ENCODE peak calls at places on chromosomes 11 and 22, in five cellular contexts. K, H, U, N and T are unnamed samples.

GRCh38 chr11:130561441-130561881 is 113.0 kb downstream of the ADAMTS15 start:
- DNase-seq in U (peak; percentile 59), K (no peak), N (peak; percentile 56), H (no peak), T (no peak)

GRCh38 chr11:78898376-78898775 is 323.7 kb upstream of the NARS2 start:
- DNase-seq in U (no peak), K (no peak), N (no peak), H (no peak), T (no peak)

GRCh38 chr11:72522186-72522585 is 87.9 kb upstream of the CLPB start:
- DNase-seq in U (no peak), K (peak; percentile 33), N (no peak), H (no peak), T (no peak)

GRCh38 chr11:23509023-23509422 is 648.7 kb upstream of the CCDC179 start:
- DNase-seq in K (no peak), H (no peak), N (peak; percentile 60), U (peak; percentile 93), T (peak; percentile 86)

GRCh38 chr11:92826136-92826535 is 143.3 kb upstream of the MTNR1B start:
- DNase-seq in N (peak; percentile 1), U (peak; percentile 82), H (no peak), K (no peak), T (peak; percentile 9)

GRCh38 chr11:132427611-132428010 is 1057.2 kb downstream of the NTM start:
- DNase-seq in H (no peak), N (no peak), U (peak; percentile 87), K (no peak), T (no peak)

GRCh38 chr11:70210051-70210501 is 7.0 kb downstream of the FADD start:
- DNase-seq in N (peak; percentile 98), H (no peak), K (no peak), U (peak; percentile 83), T (no peak)

GRCh38 chr22:46107753-46108563 is 42.4 kb upstream of the PPARA start:
- DNase-seq in U (no peak), N (peak; percentile 62), H (no peak), K (no peak), T (no peak)

GRCh38 chr22:48493733-48494132 is 1333.9 kb downstream of the BRD1 start:
- DNase-seq in K (no peak), U (no peak), H (peak; percentile 6), N (no peak), T (no peak)

GRCh38 chr11:76579047-76579751 is 91.3 kb downstream of the LRRC32 start:
- DNase-seq in U (no peak), N (peak; percentile 65), H (peak; percentile 70), K (peak; percentile 63), T (no peak)

GRCh38 chr22:19641254-19641982 is 72.9 kb upstream of the SEPTIN5 start:
- DNase-seq in K (no peak), H (no peak), N (no peak), U (no peak), T (no peak)

GRCh38 chr11:70595016-70595415 is 196.7 kb downstream of the CTTN start:
- DNase-seq in N (no peak), H (peak; percentile 41), K (no peak), U (no peak), T (no peak)

GRCh38 chr22:49780281-49780991 is 47.2 kb downstream of the BRD1 start:
- DNase-seq in H (peak; percentile 49), N (peak; percentile 40), U (no peak), K (peak; percentile 14), T (no peak)

GRCh38 chr11:62678433-62678769 is 472 bp downstream of the UBXN1 start:
- DNase-seq in N (no peak), H (no peak), U (no peak), K (no peak), T (no peak)

GRCh38 chr11:69530278-69531070 is 49.0 kb downstream of the LINC01488 start:
- DNase-seq in H (no peak), N (no peak), K (no peak), U (no peak), T (no peak)

GRCh38 chr22:50313021-50313420 is 5.6 kb upstream of the PLXNB2 start:
- DNase-seq in H (peak; percentile 45), N (no peak), K (no peak), U (no peak), T (no peak)

GRCh38 chr22:24128024-24128423 is 53.3 kb upstream of the SUSD2 start:
- DNase-seq in H (no peak), U (no peak), K (no peak), N (no peak), T (no peak)

GRCh38 chr11:92449780-92450179 is 225.2 kb downstream of the FAT3 start:
- DNase-seq in K (no peak), U (no peak), N (no peak), H (no peak), T (no peak)

GRCh38 chr11:92297551-92298237 is 73.1 kb downstream of the FAT3 start:
- DNase-seq in N (no peak), U (no peak), H (no peak), K (no peak), T (no peak)

GRCh38 chr22:29606320-29606719 is 2.9 kb downstream of the NF2 start:
- DNase-seq in U (no peak), H (no peak), K (no peak), N (no peak), T (no peak)

GRCh38 chr22:29607426-29607825 is 4.0 kb downstream of the NF2 start:
- DNase-seq in H (no peak), N (no peak), K (no peak), U (peak; percentile 35), T (no peak)

GRCh38 chr22:29609139-29609538 is 5.7 kb downstream of the NF2 start:
- DNase-seq in U (no peak), H (no peak), N (no peak), K (no peak), T (no peak)

GRCh38 chr22:29603358-29604191 is at the start of gene NF2:
- DNase-seq in N (peak; percentile 99), U (peak; percentile 99), H (peak; percentile 99), K (peak; percentile 98), T (peak; percentile 97)

DNA sequence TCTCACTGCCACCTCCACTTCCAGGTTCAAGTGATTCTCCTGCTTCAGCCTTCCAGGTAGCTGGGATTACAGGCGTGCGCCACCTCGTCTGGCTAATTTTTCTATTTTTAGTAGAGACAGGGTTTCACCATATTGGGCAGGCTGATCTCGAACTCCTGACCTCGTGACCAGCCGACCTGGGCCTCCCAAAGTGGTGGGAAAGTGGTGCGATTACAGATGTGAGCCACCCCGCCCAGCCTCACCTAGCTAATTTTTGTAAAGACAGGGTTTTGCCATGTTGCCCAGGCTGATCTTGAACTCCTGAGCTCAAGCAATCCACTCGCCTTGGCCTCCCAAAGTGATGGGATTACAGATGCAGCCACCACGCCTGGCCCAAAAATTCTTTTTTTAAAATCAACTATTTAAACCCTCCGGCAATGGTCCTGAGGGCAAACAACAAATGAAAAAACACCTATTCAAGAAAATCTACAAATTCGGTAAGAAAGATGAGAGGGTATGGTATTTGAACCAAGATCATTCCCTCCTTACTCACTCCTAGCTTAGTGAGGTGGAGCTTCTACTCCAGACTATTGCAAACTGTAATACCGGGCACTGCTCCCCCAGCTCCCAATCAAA is 1.9 kb downstream of the NF2 start:
- DNase-seq in K (no peak), U (no peak), N (no peak), H (no peak), T (no peak)
- H3K4me3 ChIP-seq in K (peak overlapping the region; percentile 97), U (peak overlapping the region; percentile 95), N (no peak overlapping the region), H (peak overlapping the region; percentile 72), T (peak overlapping the region; percentile 97)

DNA sequence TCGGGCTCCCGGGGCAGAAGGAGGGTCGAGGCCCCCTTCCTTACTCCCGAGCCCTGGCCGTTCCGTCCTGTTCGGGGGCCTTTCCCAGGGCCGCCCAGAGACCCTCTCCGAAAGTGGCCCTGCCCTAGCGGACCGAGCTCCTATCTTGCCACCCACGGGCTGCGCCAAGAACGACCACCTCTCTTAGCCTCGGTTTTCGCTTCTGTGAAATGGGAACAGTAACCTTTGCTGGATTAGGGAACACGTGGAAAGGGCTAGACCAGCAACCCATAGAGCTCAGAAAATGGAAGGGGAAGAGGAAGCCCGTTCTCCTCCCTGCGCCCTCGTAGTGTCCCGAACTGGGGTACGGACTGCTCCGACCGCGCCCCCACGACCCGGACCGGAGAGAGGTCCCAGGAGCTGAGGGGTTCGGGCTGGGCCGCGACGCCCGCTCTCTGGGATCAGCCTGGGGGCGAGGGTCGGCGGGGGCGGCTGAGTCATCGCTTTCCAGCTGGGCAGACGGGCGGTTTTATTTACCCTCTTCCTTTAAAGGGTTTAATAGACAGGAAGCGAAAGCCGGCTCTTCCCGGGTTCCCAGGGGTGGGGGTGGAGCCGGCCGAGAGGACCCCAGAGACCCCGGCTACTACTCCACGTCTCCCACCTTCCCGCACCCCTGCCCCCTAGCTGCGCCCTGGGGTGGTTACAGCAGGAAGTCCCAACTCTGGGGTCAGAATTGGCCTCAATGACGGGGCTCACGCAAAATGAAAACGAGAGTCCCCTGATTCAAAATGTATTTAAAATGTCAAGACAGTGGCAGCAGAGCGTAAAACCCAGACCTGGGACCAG is 872 bp upstream of the PHLDA2 start:
- DNase-seq in U (peak; percentile 53), H (peak; percentile 65), K (no peak), N (peak; percentile 62), T (no peak)
- TF ChIP-seq CTCF in U (peak; percentile 45), H (peak; percentile 17), K (no peak), N (peak; percentile 40), T (no peak)

GRCh38 chr22:25196326-25196725 is 3.3 kb upstream of the CRYBB3 start:
- DNase-seq in K (no peak), N (no peak), U (no peak), H (no peak), T (no peak)

GRCh38 chr22:25197335-25197734 is 2.3 kb upstream of the CRYBB3 start:
- DNase-seq in U (no peak), N (no peak), K (no peak), H (no peak), T (no peak)

GRCh38 chr22:25193548-25193947 is 6.1 kb upstream of the CRYBB3 start:
- DNase-seq in K (no peak), H (no peak), U (no peak), N (no peak), T (no peak)

GRCh38 chr22:25193130-25193529 is 6.5 kb upstream of the CRYBB3 start:
- DNase-seq in H (no peak), U (no peak), N (no peak), K (no peak), T (no peak)

DNA sequence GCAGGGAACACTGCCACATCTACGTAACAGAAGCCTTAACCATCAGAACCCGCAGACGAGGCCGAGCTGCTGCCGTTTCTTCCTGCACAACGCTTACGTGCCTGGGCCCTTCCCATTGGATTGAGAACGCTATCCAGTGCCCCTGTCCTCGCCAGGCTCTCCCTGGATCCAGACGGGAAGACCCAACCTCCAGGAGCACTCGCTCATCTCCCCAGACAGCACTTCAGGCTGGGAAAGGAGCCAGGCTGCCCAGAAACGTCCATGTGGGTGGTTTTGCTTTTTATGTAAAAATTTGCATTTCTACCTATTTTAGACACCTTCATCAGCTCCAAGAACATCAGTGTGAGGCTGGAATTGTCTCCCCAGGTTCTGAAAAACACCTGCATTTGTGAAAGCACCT is 7.3 kb upstream of the CRYBB3 start:
- DNase-seq in H (no peak), K (no peak), N (no peak), U (no peak), T (no peak)
- H3K4me3 ChIP-seq in H (no peak overlapping the region), K (no peak overlapping the region), N (no peak overlapping the region), U (no peak overlapping the region), T (no peak overlapping the region)

DNA sequence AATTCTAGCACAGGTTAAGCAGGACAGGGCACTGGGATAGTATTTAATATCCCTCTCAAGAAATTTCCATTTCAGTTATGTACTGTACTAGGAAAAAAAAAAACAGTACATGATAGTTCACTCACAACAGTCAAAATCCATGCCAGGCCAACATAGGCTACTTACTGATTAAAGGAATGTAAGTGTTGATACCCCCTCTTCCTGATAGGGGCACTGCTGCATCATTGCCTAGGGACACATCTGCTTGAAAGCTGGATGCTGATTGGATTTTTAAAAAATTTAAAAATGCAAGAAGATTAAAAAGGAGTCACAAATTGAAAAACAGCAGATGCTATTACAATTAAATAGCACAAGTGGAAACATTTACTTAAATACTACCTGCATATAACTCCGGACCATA is 43.4 kb downstream of the APOL5 start:
- DNase-seq in K (no peak), U (no peak), H (no peak), N (peak; percentile 33), T (no peak)
- TF ChIP-seq CTCF in K (peak; percentile 47), U (peak; percentile 30), H (peak; percentile 32), N (peak; percentile 30), T (no peak)